ENCODE peak calls at places on chromosome 16, in five cellular contexts. I is right lobe of liver, G is cardiac muscle cell, C is dorsolateral prefrontal cortex, S is upper lobe of left lung. E is an unnamed sample.

GRCh38 chr16:47026947-47027346 is 53.5 kb upstream of the DNAJA2 start:
- DNase-seq in G (no peak), C (no peak), S (no peak), I (no peak), E (no peak)

GRCh38 chr16:11799509-11800384 is 2.7 kb upstream of the ZC3H7A start:
- DNase-seq in I (no peak), G (no peak), C (no peak), S (no peak), E (no peak)

GRCh38 chr16:22787456-22788189 is 26.3 kb upstream of the HS3ST2 start:
- DNase-seq in G (no peak), S (no peak), C (no peak), I (no peak), E (no peak)

GRCh38 chr16:85157813-85158701 is 45.8 kb upstream of the CIBAR2 start:
- DNase-seq in G (peak), C (no peak), I (no peak), S (no peak), E (no peak)

GRCh38 chr16:57648125-57648524 is 19.7 kb downstream of the ADGRG1 start:
- DNase-seq in S (no peak), I (no peak), C (no peak), G (no peak), E (no peak)

GRCh38 chr16:11670171-11671131 is 2.2 kb downstream of the SNN start:
- DNase-seq in C (no peak), I (no peak), S (no peak), G (no peak), E (no peak)

GRCh38 chr16:56513972-56514371 is 5.9 kb downstream of the BBS2 start:
- DNase-seq in S (peak), I (peak), C (peak), G (peak), E (no peak)

GRCh38 chr16:7086842-7087616 is 245.6 kb upstream of the RBFOX1 start:
- DNase-seq in G (peak), C (peak), S (no peak), I (no peak), E (peak)

GRCh38 chr16:11032000-11032921 is 87.9 kb downstream of the CLEC16A start:
- DNase-seq in S (no peak), G (no peak), C (no peak), I (no peak), E (no peak)

GRCh38 chr16:67207857-67208524 is 9.1 kb downstream of the ELMO3 start:
- DNase-seq in I (no peak), C (no peak), G (no peak), S (no peak), E (no peak)

GRCh38 chr16:1002399-1003161 is 21.0 kb downstream of the SOX8 start:
- DNase-seq in G (no peak), S (no peak), I (no peak), C (no peak), E (no peak)

GRCh38 chr16:24553983-24554382 is 14.6 kb downstream of the RBBP6 start:
- DNase-seq in I (no peak), G (no peak), C (no peak), S (no peak), E (no peak)

GRCh38 chr16:27840311-27841060 is 223.0 kb downstream of the GSG1L start:
- DNase-seq in I (no peak), S (no peak), C (no peak), G (no peak), E (no peak)

GRCh38 chr16:5020551-5020950 is 13.2 kb downstream of the NAGPA start:
- DNase-seq in I (no peak), G (no peak), C (peak), S (no peak), E (peak)

GRCh38 chr16:87834015-87834667 is 35.2 kb downstream of the SLC7A5 start:
- DNase-seq in C (no peak), G (no peak), S (no peak), I (no peak), E (no peak)
- H3K27ac ChIP-seq in C (peak), G (peak), S (no peak), I (no peak), E (no peak)

GRCh38 chr16:72990003-72990521 is 57.9 kb downstream of the ZFHX3 start:
- DNase-seq in S (peak), G (no peak), C (no peak), I (peak), E (no peak)
- H3K27ac ChIP-seq in S (peak), G (peak), C (peak), I (no peak), E (peak)

GRCh38 chr16:81618661-81619060 is 160.4 kb upstream of the PLCG2 start:
- DNase-seq in S (no peak), I (peak), C (peak), G (no peak), E (peak)

GRCh38 chr16:81618187-81618586 is 160.9 kb upstream of the PLCG2 start:
- DNase-seq in S (no peak), G (no peak), I (no peak), C (no peak), E (no peak)

GRCh38 chr16:81621496-81621895 is 157.6 kb upstream of the PLCG2 start:
- DNase-seq in I (no peak), G (no peak), S (no peak), C (no peak), E (no peak)

GRCh38 chr16:81620029-81620428 is 159.1 kb upstream of the PLCG2 start:
- DNase-seq in S (no peak), I (no peak), G (no peak), C (no peak), E (no peak)

GRCh38 chr16:81620796-81621195 is 158.3 kb upstream of the PLCG2 start:
- DNase-seq in S (no peak), I (no peak), C (no peak), G (no peak), E (no peak)
- H3K27ac ChIP-seq in S (no peak), I (no peak), C (peak), G (no peak), E (no peak)

GRCh38 chr16:74982303-74982702 is 2.6 kb downstream of the WDR59 start:
- DNase-seq in C (no peak), S (no peak), G (no peak), I (no peak), E (no peak)
- H3K27ac ChIP-seq in C (no peak), S (no peak), G (no peak), I (no peak), E (no peak)

GRCh38 chr16:64715624-64716023 is 406.2 kb downstream of the CDH11 start:
- DNase-seq in C (no peak), G (peak), S (no peak), I (no peak), E (no peak)

GRCh38 chr16:64712027-64712426 is 409.8 kb downstream of the CDH11 start:
- DNase-seq in C (no peak), S (no peak), G (no peak), I (no peak), E (no peak)

GRCh38 chr16:64711026-64711425 is 410.8 kb downstream of the CDH11 start:
- DNase-seq in I (no peak), C (no peak), G (no peak), S (no peak), E (no peak)

GRCh38 chr16:64711596-64711995 is 410.3 kb downstream of the CDH11 start:
- DNase-seq in G (no peak), C (no peak), I (no peak), S (no peak), E (no peak)
- H3K27ac ChIP-seq in G (no peak), C (no peak), I (no peak), S (no peak), E (no peak)